ENCODE peak calls at places on chromosomes 11 and 22, in eight cellular contexts. One of them, this sample, is unnamed.

GRCh38 chr11:117366183-117366582 is 38.5 kb downstream of the CEP164 start:
- DNase-seq in renal cortical epithelial cell: no peak
- DNase-seq in effector CD4-positive, alpha-beta T cell: no peak
- DNase-seq in activated T-cell treated with anti-CD3 and anti-CD28 coated beads, Interleukin-2, amount 50 U/mL, for 1 hour: no peak
- DNase-seq in H7: no peak
- DNase-seq in HEK293T: no peak
- DNase-seq in GDM1: no peak
- DNase-seq in EL: no peak
- DNase-seq in this sample: no peak

GRCh38 chr11:12318791-12319733 is 58.3 kb upstream of the PARVA start:
- DNase-seq in renal cortical epithelial cell: peak
- DNase-seq in H7: peak
- DNase-seq in effector CD4-positive, alpha-beta T cell: no peak
- DNase-seq in HEK293T: no peak
- DNase-seq in activated T-cell treated with anti-CD3 and anti-CD28 coated beads, Interleukin-2, amount 50 U/mL, for 1 hour: no peak
- DNase-seq in GDM1: no peak
- DNase-seq in EL: peak
- DNase-seq in this sample: no peak

GRCh38 chr11:46120361-46120710 is 918 bp downstream of the PHF21A start:
- DNase-seq in EL: no peak
- DNase-seq in activated T-cell treated with anti-CD3 and anti-CD28 coated beads, Interleukin-2, amount 50 U/mL, for 1 hour: peak
- DNase-seq in renal cortical epithelial cell: no peak
- DNase-seq in effector CD4-positive, alpha-beta T cell: no peak
- DNase-seq in GDM1: no peak
- DNase-seq in H7: peak
- DNase-seq in HEK293T: no peak
- DNase-seq in this sample: no peak

GRCh38 chr22:45422237-45422983 is 8.9 kb downstream of the RIBC2 start:
- DNase-seq in EL: no peak
- DNase-seq in activated T-cell treated with anti-CD3 and anti-CD28 coated beads, Interleukin-2, amount 50 U/mL, for 1 hour: no peak
- DNase-seq in renal cortical epithelial cell: no peak
- DNase-seq in GDM1: no peak
- DNase-seq in H7: no peak
- DNase-seq in HEK293T: no peak
- DNase-seq in effector CD4-positive, alpha-beta T cell: no peak
- DNase-seq in this sample: no peak

GRCh38 chr11:117618956-117619355 is 178.1 kb downstream of the DSCAML1 start:
- DNase-seq in EL: no peak
- DNase-seq in activated T-cell treated with anti-CD3 and anti-CD28 coated beads, Interleukin-2, amount 50 U/mL, for 1 hour: no peak
- DNase-seq in H7: peak
- DNase-seq in HEK293T: peak
- DNase-seq in effector CD4-positive, alpha-beta T cell: no peak
- DNase-seq in renal cortical epithelial cell: no peak
- DNase-seq in GDM1: no peak
- DNase-seq in this sample: no peak

GRCh38 chr11:71164186-71164585 is 88.2 kb downstream of the SHANK2 start:
- DNase-seq in activated T-cell treated with anti-CD3 and anti-CD28 coated beads, Interleukin-2, amount 50 U/mL, for 1 hour: no peak
- DNase-seq in H7: no peak
- DNase-seq in renal cortical epithelial cell: no peak
- DNase-seq in EL: no peak
- DNase-seq in HEK293T: no peak
- DNase-seq in GDM1: no peak
- DNase-seq in effector CD4-positive, alpha-beta T cell: no peak
- DNase-seq in this sample: no peak

GRCh38 chr11:8365542-8365941 is 101.9 kb upstream of the LMO1 start:
- DNase-seq in HEK293T: no peak
- DNase-seq in GDM1: no peak
- DNase-seq in activated T-cell treated with anti-CD3 and anti-CD28 coated beads, Interleukin-2, amount 50 U/mL, for 1 hour: no peak
- DNase-seq in effector CD4-positive, alpha-beta T cell: no peak
- DNase-seq in renal cortical epithelial cell: no peak
- DNase-seq in H7: peak
- DNase-seq in EL: no peak
- DNase-seq in this sample: no peak

GRCh38 chr22:42990131-42990838 is 24.7 kb downstream of the PACSIN2 start:
- DNase-seq in HEK293T: no peak
- DNase-seq in renal cortical epithelial cell: peak
- DNase-seq in H7: no peak
- DNase-seq in GDM1: no peak
- DNase-seq in effector CD4-positive, alpha-beta T cell: no peak
- DNase-seq in EL: peak
- DNase-seq in activated T-cell treated with anti-CD3 and anti-CD28 coated beads, Interleukin-2, amount 50 U/mL, for 1 hour: no peak
- DNase-seq in this sample: no peak

GRCh38 chr22:18056161-18056666 is 21.6 kb upstream of the PEX26 start:
- DNase-seq in GDM1: no peak
- DNase-seq in activated T-cell treated with anti-CD3 and anti-CD28 coated beads, Interleukin-2, amount 50 U/mL, for 1 hour: no peak
- DNase-seq in HEK293T: no peak
- DNase-seq in effector CD4-positive, alpha-beta T cell: no peak
- DNase-seq in EL: peak
- DNase-seq in renal cortical epithelial cell: peak
- DNase-seq in H7: no peak
- DNase-seq in this sample: no peak

GRCh38 chr11:128450882-128451647 is 136.3 kb downstream of the ETS1 start:
- DNase-seq in effector CD4-positive, alpha-beta T cell: no peak
- DNase-seq in renal cortical epithelial cell: no peak
- DNase-seq in activated T-cell treated with anti-CD3 and anti-CD28 coated beads, Interleukin-2, amount 50 U/mL, for 1 hour: no peak
- DNase-seq in H7: peak
- DNase-seq in GDM1: no peak
- DNase-seq in EL: no peak
- DNase-seq in HEK293T: no peak
- DNase-seq in this sample: no peak

GRCh38 chr11:117273550-117274289 is 17.4 kb upstream of the BACE1-AS start:
- DNase-seq in H7: peak
- DNase-seq in activated T-cell treated with anti-CD3 and anti-CD28 coated beads, Interleukin-2, amount 50 U/mL, for 1 hour: no peak
- DNase-seq in renal cortical epithelial cell: no peak
- DNase-seq in GDM1: no peak
- DNase-seq in EL: peak
- DNase-seq in HEK293T: no peak
- DNase-seq in effector CD4-positive, alpha-beta T cell: no peak
- DNase-seq in this sample: no peak

This sample was measured in omental fat pad.